ENCODE peak calls at places on chromosome 22, in nine cellular contexts. P is NCI-H774; V is fibroblast of the aortic adventitia; Y is left colon; W is NCI-H1105 treated with DMSO at 0.1 percent for 48 hours; E is NCI-H345; H is iPS DF 19.7; M is activated CD4-positive, CD25-positive, alpha-beta regulatory T cell; C is T follicular helper cell. Q is an unnamed sample.

GRCh38 chr22:31148953-31149627 is 8.8 kb upstream of the PLA2G3 start:
- DNase-seq in H (peak), W (peak), P (peak), M (no peak), V (peak), E (peak), Y (peak), C (no peak), Q (peak)

GRCh38 chr22:29203883-29204282 is 1.8 kb upstream of the EMID1 start:
- DNase-seq in H (no peak), C (no peak), V (no peak), W (no peak), Y (no peak), P (no peak), M (no peak), E (no peak), Q (no peak)

GRCh38 chr22:29581799-29582198 is 886 bp upstream of the NIPSNAP1 start:
- DNase-seq in P (peak), E (peak), V (no peak), M (no peak), C (no peak), H (no peak), W (no peak), Y (peak), Q (peak)

GRCh38 chr22:16970446-16970845 is 37.6 kb downstream of the GAB4 start:
- DNase-seq in H (no peak), V (no peak), P (no peak), C (no peak), W (no peak), M (no peak), E (no peak), Y (no peak), Q (no peak)

GRCh38 chr22:49208003-49208402 is 619.7 kb downstream of the BRD1 start:
- DNase-seq in P (no peak), M (no peak), Y (no peak), V (no peak), H (no peak), C (no peak), E (no peak), W (no peak), Q (no peak)

GRCh38 chr22:44085743-44086741 is 61.9 kb downstream of the PARVB start:
- DNase-seq in W (peak), M (no peak), C (no peak), Y (peak), P (peak), V (peak), H (peak), E (peak), Q (peak)

GRCh38 chr22:19968450-19968891 is 26.9 kb upstream of the TXNRD2 start:
- DNase-seq in W (no peak), M (no peak), Y (no peak), H (no peak), P (no peak), E (no peak), C (no peak), V (no peak), Q (no peak)

GRCh38 chr22:36048911-36049677 is 20.5 kb upstream of the RBFOX2 start:
- DNase-seq in H (no peak), W (no peak), P (no peak), Y (no peak), V (peak), M (no peak), C (no peak), E (no peak), Q (no peak)

GRCh38 chr22:24830205-24830979 is 24.4 kb downstream of the SGSM1 start:
- DNase-seq in E (no peak), V (no peak), H (no peak), Y (no peak), M (no peak), C (no peak), W (no peak), P (no peak), Q (no peak)

GRCh38 chr22:38203855-38204497 is 2.2 kb downstream of the MAFF start:
- DNase-seq in W (no peak), M (no peak), Y (no peak), E (no peak), V (peak), H (no peak), C (no peak), P (no peak), Q (no peak)

GRCh38 chr22:23218867-23219251 is 38.5 kb downstream of the BCR start:
- DNase-seq in V (no peak), E (peak), P (peak), W (peak), Y (peak), H (no peak), C (no peak), M (no peak), Q (peak)

GRCh38 chr22:37274380-37274862 is 7.9 kb upstream of the CYTH4 start:
- DNase-seq in M (no peak), E (no peak), Y (peak), V (no peak), W (no peak), C (no peak), P (no peak), H (no peak), Q (no peak)

GRCh38 chr22:20904008-20904979 is 12.9 kb upstream of the CRKL start:
- DNase-seq in E (no peak), P (no peak), Y (no peak), C (no peak), M (no peak), W (no peak), V (peak), H (no peak), Q (no peak)

GRCh38 chr22:46528121-46528610 is 9.3 kb downstream of the CELSR1 start:
- DNase-seq in H (no peak), Y (no peak), W (no peak), V (peak), P (no peak), M (no peak), C (no peak), E (peak), Q (no peak)

GRCh38 chr22:39417641-39418040 is 18.1 kb downstream of the TAB1 start:
- DNase-seq in W (no peak), V (no peak), C (no peak), M (no peak), P (no peak), Y (no peak), E (no peak), H (no peak), Q (no peak)

GRCh38 chr22:23414727-23415489 is 165.2 kb downstream of the IGLL1 start:
- DNase-seq in E (no peak), M (no peak), P (no peak), H (no peak), C (no peak), V (no peak), W (no peak), Y (no peak), Q (no peak)

GRCh38 chr22:23772315-23773246 is at the start of gene MMP11:
- DNase-seq in M (peak), H (no peak), P (peak), E (peak), C (peak), V (peak), Y (peak), W (peak), Q (peak)

GRCh38 chr22:41995211-41995610 is 3.4 kb upstream of the WBP2NL start:
- DNase-seq in E (no peak), M (no peak), W (no peak), P (no peak), H (no peak), V (no peak), Y (no peak), C (no peak), Q (peak)

GRCh38 chr22:29917052-29917902 is 34.3 kb downstream of the MTMR3 start:
- DNase-seq in E (no peak), Y (no peak), H (no peak), P (no peak), M (no peak), W (no peak), C (no peak), V (peak), Q (no peak)

GRCh38 chr22:36933629-36934028 is 20.2 kb downstream of the CSF2RB start:
- DNase-seq in E (no peak), M (no peak), H (no peak), C (no peak), Y (no peak), P (no peak), W (no peak), V (no peak), Q (no peak)

GRCh38 chr22:19201130-19201857 is 22.8 kb upstream of the SLC25A1 start:
- DNase-seq in C (no peak), Y (no peak), E (no peak), W (no peak), H (no peak), V (no peak), M (no peak), P (no peak), Q (no peak)

GRCh38 chr22:49015459-49015858 is 812.2 kb downstream of the BRD1 start:
- DNase-seq in C (no peak), W (no peak), E (no peak), M (no peak), H (no peak), V (no peak), P (no peak), Y (no peak), Q (no peak)

GRCh38 chr22:49564666-49565515 is 262.8 kb downstream of the BRD1 start:
- DNase-seq in M (no peak), E (no peak), C (no peak), H (no peak), V (no peak), P (no peak), Y (no peak), W (no peak), Q (no peak)

GRCh38 chr22:45680932-45681700 is 9.5 kb downstream of the ATXN10 start:
- DNase-seq in M (no peak), C (no peak), W (no peak), P (no peak), Y (no peak), H (no peak), E (no peak), V (peak), Q (no peak)

GRCh38 chr22:46429327-46429853 is 93.9 kb downstream of the TRMU start:
- DNase-seq in Y (peak), C (no peak), P (no peak), W (no peak), H (no peak), V (no peak), M (no peak), E (peak), Q (no peak)

GRCh38 chr22:37609240-37610152 is 862 bp downstream of the GGA1 start:
- DNase-seq in H (no peak), W (no peak), V (peak), C (no peak), M (no peak), Y (no peak), P (no peak), E (no peak), Q (peak)

GRCh38 chr22:46794067-46794466 is 31.6 kb downstream of the TBC1D22A start:
- DNase-seq in P (no peak), E (no peak), V (no peak), M (no peak), C (no peak), Y (no peak), W (no peak), H (no peak), Q (no peak)

GRCh38 chr22:31347251-31348008 is 1.3 kb upstream of the PATZ1 start:
- DNase-seq in W (peak), V (peak), Y (peak), H (no peak), M (peak), C (peak), P (peak), E (peak), Q (peak)

GRCh38 chr22:36465232-36466021 is 16.0 kb downstream of the TXN2 start:
- DNase-seq in C (no peak), M (no peak), P (no peak), H (no peak), Y (peak), V (peak), W (no peak), E (no peak), Q (no peak)

Q was measured in NCI-H82.